ENCODE peak calls at places on chromosome 1, in eight cellular contexts. O is T-helper 2 cell; U is small intestine; T is amygdala; R is retina; Z is activated naive CD4-positive, alpha-beta T cell treated with anti-CD3 and anti-CD28 coated beads, Interleukin-2, amount 50 U/mL, for 72 hours; V is RWPE1; C is NCI-H1092. G is an unnamed sample.
A peak's percentile ranks its signal among the peaks of the same experiment; 100 is the strongest.

GRCh38 chr1:6359568-6360496 is 33.7 kb downstream of the ACOT7 start:
- DNase-seq in R (peak; percentile 41), O (peak; percentile 8), C (no peak), T (no peak), Z (peak; percentile 61), V (peak; percentile 30), U (peak; percentile 96), G (peak; percentile 98)

GRCh38 chr1:203038217-203038741 is 12.0 kb downstream of the PPFIA4 start:
- DNase-seq in U (no peak), V (peak; percentile 91), O (no peak), C (no peak), T (peak; percentile 59), R (no peak), Z (no peak), G (peak; percentile 90)

GRCh38 chr1:210597555-210598134 is 268.9 kb downstream of the HHAT start:
- DNase-seq in U (no peak), C (no peak), T (no peak), O (no peak), V (peak; percentile 63), Z (no peak), R (no peak), G (peak; percentile 96)

GRCh38 chr1:179296831-179297377 is 3.3 kb downstream of the SOAT1 start:
- DNase-seq in V (no peak), T (no peak), U (no peak), R (no peak), O (no peak), C (no peak), Z (no peak), G (no peak)

GRCh38 chr1:37692834-37693175 is 489 bp downstream of the CDCA8 start:
- DNase-seq in U (no peak), T (no peak), C (no peak), Z (no peak), R (no peak), V (no peak), O (no peak), G (peak; percentile 12)

GRCh38 chr1:212692774-212693644 is 6.6 kb downstream of the BATF3 start:
- DNase-seq in Z (no peak), U (no peak), R (no peak), O (no peak), V (peak; percentile 77), T (no peak), C (no peak), G (peak; percentile 75)

GRCh38 chr1:241762713-241763339 is 85.2 kb upstream of the EXO1 start:
- DNase-seq in T (no peak), Z (no peak), C (no peak), O (no peak), U (no peak), V (no peak), R (no peak), G (no peak)

GRCh38 chr1:18035145-18035544 is 72.5 kb upstream of the IGSF21 start:
- DNase-seq in V (no peak), C (no peak), Z (no peak), U (no peak), T (no peak), R (no peak), O (no peak), G (no peak)

GRCh38 chr1:176531896-176532892 is 69.2 kb downstream of the PAPPA2 start:
- DNase-seq in V (no peak), T (no peak), Z (no peak), U (no peak), O (no peak), R (no peak), C (no peak), G (no peak)

GRCh38 chr1:204384636-204385354 is 25.1 kb upstream of the PLEKHA6 start:
- DNase-seq in U (no peak), Z (no peak), C (no peak), O (no peak), T (no peak), V (peak; percentile 51), R (no peak), G (peak; percentile 71)

GRCh38 chr1:204246876-204247275 is 33.1 kb upstream of the GOLT1A start:
- DNase-seq in C (no peak), R (no peak), V (no peak), Z (no peak), T (no peak), U (no peak), O (no peak), G (no peak)

GRCh38 chr1:155093938-155094621 is 15.4 kb downstream of the EFNA3 start:
- DNase-seq in T (peak; percentile 56), R (no peak), V (no peak), Z (no peak), U (peak; percentile 68), O (no peak), C (peak; percentile 91), G (peak; percentile 52)

GRCh38 chr1:23352096-23352695 is 8.1 kb upstream of the HNRNPR start:
- DNase-seq in T (no peak), V (no peak), R (no peak), O (no peak), U (no peak), Z (no peak), C (no peak), G (no peak)

GRCh38 chr1:203116048-203116810 is 11.3 kb upstream of the ADORA1 start:
- DNase-seq in R (no peak), V (no peak), O (no peak), Z (no peak), C (no peak), U (no peak), T (no peak), G (no peak)

GRCh38 chr1:85313888-85314696 is 37.7 kb upstream of the BCL10 start:
- DNase-seq in O (no peak), Z (no peak), U (no peak), C (no peak), R (peak; percentile 53), V (peak; percentile 84), T (no peak), G (peak; percentile 95)

GRCh38 chr1:159554681-159555080 is 18.9 kb upstream of the OR10J5 start:
- DNase-seq in C (no peak), U (no peak), R (no peak), Z (no peak), O (no peak), T (no peak), V (no peak), G (no peak)